ENCODE peak calls at places on chromosomes 4 and X, in six cellular contexts. One of them, this sample, is unnamed.

GRCh38 chr4:677431-678293 is 3.3 kb downstream of the MYL5 start:
- DNase-seq in psoas muscle: no peak
- DNase-seq in EH: no peak
- DNase-seq in ovary: no peak
- DNase-seq in NCI-H1092: no peak
- DNase-seq in GM23248: peak; percentile 69
- DNase-seq in this sample: no peak

GRCh38 chrX:8879750-8880149 is 78.6 kb upstream of the FAM9A start:
- DNase-seq in EH: peak; percentile 13
- DNase-seq in ovary: no peak
- DNase-seq in GM23248: peak; percentile 25
- DNase-seq in psoas muscle: no peak
- DNase-seq in NCI-H1092: no peak
- DNase-seq in this sample: peak; percentile 2

GRCh38 chr4:48704091-48704802 is 75.8 kb downstream of the FRYL start:
- DNase-seq in psoas muscle: no peak
- DNase-seq in NCI-H1092: no peak
- DNase-seq in ovary: no peak
- DNase-seq in GM23248: no peak
- DNase-seq in EH: no peak
- DNase-seq in this sample: no peak

GRCh38 chrX:22097295-22097694 is 65.2 kb downstream of the PHEX start:
- DNase-seq in NCI-H1092: no peak
- DNase-seq in ovary: no peak
- DNase-seq in psoas muscle: no peak
- DNase-seq in GM23248: peak; percentile 63
- DNase-seq in EH: peak; percentile 60
- DNase-seq in this sample: no peak

GRCh38 chr4:147599206-147599605 is 18.0 kb upstream of the TMEM184C start:
- DNase-seq in NCI-H1092: no peak
- DNase-seq in EH: peak; percentile 49
- DNase-seq in ovary: no peak
- DNase-seq in psoas muscle: no peak
- DNase-seq in GM23248: peak; percentile 15
- DNase-seq in this sample: no peak

GRCh38 chr4:187354740-187355139 is 631.1 kb upstream of the FAT1 start:
- DNase-seq in EH: no peak
- DNase-seq in ovary: no peak
- DNase-seq in GM23248: no peak
- DNase-seq in NCI-H1092: no peak
- DNase-seq in psoas muscle: no peak
- DNase-seq in this sample: no peak

GRCh38 chr4:86043755-86044592 is 315.9 kb downstream of the MAPK10 start:
- DNase-seq in ovary: no peak
- DNase-seq in NCI-H1092: peak; percentile 63
- DNase-seq in psoas muscle: no peak
- DNase-seq in EH: peak; percentile 67
- DNase-seq in GM23248: peak; percentile 73
- DNase-seq in this sample: peak; percentile 12

GRCh38 chrX:40734956-40735317 is 405 bp downstream of the MED14 start:
- DNase-seq in ovary: no peak
- DNase-seq in psoas muscle: no peak
- DNase-seq in NCI-H1092: peak; percentile 26
- DNase-seq in GM23248: peak; percentile 45
- DNase-seq in EH: peak; percentile 22
- DNase-seq in this sample: no peak

GRCh38 chrX:75648803-75649588 is 126.2 kb upstream of the ZDHHC15 start:
- DNase-seq in ovary: no peak
- DNase-seq in psoas muscle: no peak
- DNase-seq in GM23248: no peak
- DNase-seq in NCI-H1092: no peak
- DNase-seq in EH: no peak
- DNase-seq in this sample: no peak

GRCh38 chr4:27616166-27616565 is 755.5 kb downstream of the STIM2 start:
- DNase-seq in GM23248: no peak
- DNase-seq in ovary: no peak
- DNase-seq in NCI-H1092: no peak
- DNase-seq in EH: no peak
- DNase-seq in psoas muscle: no peak
- DNase-seq in this sample: no peak

GRCh38 chr4:25970241-25970675 is 56.2 kb downstream of the SMIM20 start:
- DNase-seq in ovary: no peak
- DNase-seq in psoas muscle: peak; percentile 31
- DNase-seq in GM23248: no peak
- DNase-seq in EH: peak; percentile 47
- DNase-seq in NCI-H1092: no peak
- DNase-seq in this sample: no peak

GRCh38 chrX:49041683-49042529 is 1.3 kb downstream of the TFE3 start:
- DNase-seq in NCI-H1092: no peak
- DNase-seq in GM23248: peak; percentile 55
- DNase-seq in EH: peak; percentile 89
- DNase-seq in psoas muscle: peak; percentile 30
- DNase-seq in ovary: no peak
- DNase-seq in this sample: no peak

GRCh38 chrX:38080808-38081207 is 74.5 kb downstream of the SYTL5 start:
- DNase-seq in EH: no peak
- DNase-seq in NCI-H1092: no peak
- DNase-seq in GM23248: no peak
- DNase-seq in ovary: no peak
- DNase-seq in psoas muscle: no peak
- DNase-seq in this sample: no peak

GRCh38 chr4:165522049-165522448 is 143.2 kb downstream of the CPE start:
- DNase-seq in EH: no peak
- DNase-seq in psoas muscle: no peak
- DNase-seq in NCI-H1092: no peak
- DNase-seq in ovary: no peak
- DNase-seq in GM23248: no peak
- DNase-seq in this sample: no peak

GRCh38 chrX:115696039-115696438 is 135.1 kb downstream of the PLS3 start:
- DNase-seq in psoas muscle: no peak
- DNase-seq in ovary: no peak
- DNase-seq in EH: no peak
- DNase-seq in GM23248: no peak
- DNase-seq in NCI-H1092: no peak
- DNase-seq in this sample: no peak

GRCh38 chr4:83107636-83108035 is 6.9 kb downstream of the PLAC8 start:
- DNase-seq in psoas muscle: no peak
- DNase-seq in ovary: no peak
- DNase-seq in EH: no peak
- DNase-seq in GM23248: no peak
- DNase-seq in NCI-H1092: no peak
- DNase-seq in this sample: no peak

GRCh38 chrX:42746606-42747005 is 31.4 kb downstream of the PPP1R2C start:
- DNase-seq in GM23248: peak; percentile 23
- DNase-seq in EH: peak; percentile 74
- DNase-seq in ovary: no peak
- DNase-seq in psoas muscle: no peak
- DNase-seq in NCI-H1092: no peak
- DNase-seq in this sample: no peak

GRCh38 chr4:84878090-84878489 is 88.4 kb downstream of the WDFY3 start:
- DNase-seq in ovary: no peak
- DNase-seq in EH: peak; percentile 90
- DNase-seq in psoas muscle: no peak
- DNase-seq in GM23248: peak; percentile 90
- DNase-seq in NCI-H1092: no peak
- DNase-seq in this sample: no peak

GRCh38 chrX:152428596-152428995 is 22.5 kb downstream of the GABRA3 start:
- DNase-seq in EH: no peak
- DNase-seq in psoas muscle: no peak
- DNase-seq in GM23248: no peak
- DNase-seq in NCI-H1092: no peak
- DNase-seq in ovary: no peak
- DNase-seq in this sample: no peak

GRCh38 chr4:148288448-148288847 is 153.8 kb downstream of the NR3C2 start:
- DNase-seq in GM23248: no peak
- DNase-seq in psoas muscle: no peak
- DNase-seq in EH: no peak
- DNase-seq in NCI-H1092: no peak
- DNase-seq in ovary: no peak
- DNase-seq in this sample: no peak

GRCh38 chr4:94533405-94534223 is 81.9 kb downstream of the PDLIM5 start:
- DNase-seq in GM23248: no peak
- DNase-seq in ovary: no peak
- DNase-seq in NCI-H1092: no peak
- DNase-seq in psoas muscle: no peak
- DNase-seq in EH: no peak
- DNase-seq in this sample: no peak